ENCODE peak calls at places on chromosomes 16 and 17, in four cellular contexts. One of them, this sample, is unnamed.

GRCh38 chr17:76404256-76404655 is 19.8 kb downstream of the SPHK1 start:
- DNase-seq in A549: no peak
- DNase-seq in sigmoid colon: no peak
- DNase-seq in upper lobe of left lung: no peak
- DNase-seq in this sample: no peak

GRCh38 chr17:77217566-77217965 is 76.8 kb downstream of the SEC14L1 start:
- DNase-seq in A549: no peak
- DNase-seq in sigmoid colon: no peak
- DNase-seq in upper lobe of left lung: no peak
- DNase-seq in this sample: no peak

GRCh38 chr16:85334718-85335583 is 222.7 kb upstream of the CIBAR2 start:
- DNase-seq in A549: no peak
- DNase-seq in sigmoid colon: no peak
- DNase-seq in upper lobe of left lung: no peak
- DNase-seq in this sample: no peak

GRCh38 chr17:10121971-10122707 is 76.3 kb downstream of the GAS7 start:
- DNase-seq in A549: no peak
- DNase-seq in sigmoid colon: peak; percentile 60
- DNase-seq in upper lobe of left lung: no peak
- DNase-seq in this sample: no peak

GRCh38 chr17:34474706-34475105 is 104.7 kb upstream of the TMEM132E start:
- DNase-seq in A549: no peak
- DNase-seq in sigmoid colon: peak; percentile 34
- DNase-seq in upper lobe of left lung: no peak
- DNase-seq in this sample: no peak

GRCh38 chr17:3935140-3935542 is 18.9 kb upstream of the P2RX1 start:
- DNase-seq in A549: peak; percentile 87
- DNase-seq in sigmoid colon: no peak
- DNase-seq in upper lobe of left lung: peak; percentile 83
- DNase-seq in this sample: no peak

GRCh38 chr17:47057831-47058230 is 78.8 kb upstream of the RPRML start:
- DNase-seq in A549: no peak
- DNase-seq in sigmoid colon: no peak
- DNase-seq in upper lobe of left lung: no peak
- DNase-seq in this sample: no peak

GRCh38 chr17:81511800-81512559 is 619 bp downstream of the ACTG1 start:
- DNase-seq in A549: peak; percentile 64
- DNase-seq in sigmoid colon: peak; percentile 83
- DNase-seq in upper lobe of left lung: no peak
- DNase-seq in this sample: no peak

GRCh38 chr17:46733837-46734516 is 84.5 kb downstream of the WNT3 start:
- DNase-seq in A549: no peak
- DNase-seq in sigmoid colon: no peak
- DNase-seq in upper lobe of left lung: no peak
- DNase-seq in this sample: no peak

GRCh38 chr16:75048546-75048945 is 49.7 kb downstream of the ZNRF1 start:
- DNase-seq in A549: no peak
- DNase-seq in sigmoid colon: no peak
- DNase-seq in upper lobe of left lung: no peak
- DNase-seq in this sample: no peak

GRCh38 chr17:45584092-45585036 is 93.8 kb upstream of the PLEKHM1 start:
- DNase-seq in A549: peak; percentile 80
- DNase-seq in sigmoid colon: peak; percentile 77
- DNase-seq in upper lobe of left lung: peak; percentile 87
- DNase-seq in this sample: no peak

GRCh38 chr17:42453544-42453943 is 5.1 kb upstream of the ATP6V0A1 start:
- DNase-seq in A549: no peak
- DNase-seq in sigmoid colon: no peak
- DNase-seq in upper lobe of left lung: no peak
- DNase-seq in this sample: no peak

GRCh38 chr16:81927561-81928185 is 83.6 kb downstream of the SDR42E1 start:
- DNase-seq in A549: no peak
- DNase-seq in sigmoid colon: no peak
- DNase-seq in upper lobe of left lung: no peak
- DNase-seq in this sample: no peak

GRCh38 chr17:20206068-20206467 is 196.9 kb downstream of the SPECC1 start:
- DNase-seq in A549: peak; percentile 74
- DNase-seq in sigmoid colon: no peak
- DNase-seq in upper lobe of left lung: peak; percentile 62
- DNase-seq in this sample: no peak

GRCh38 chr17:17492085-17492484 is 4.1 kb downstream of the RASD1 start:
- DNase-seq in A549: no peak
- DNase-seq in sigmoid colon: peak; percentile 30
- DNase-seq in upper lobe of left lung: no peak
- DNase-seq in this sample: no peak

GRCh38 chr17:44775136-44775837 is 16.5 kb downstream of the ADAM11 start:
- DNase-seq in A549: peak; percentile 99
- DNase-seq in sigmoid colon: peak; percentile 99
- DNase-seq in upper lobe of left lung: peak; percentile 98
- DNase-seq in this sample: peak; percentile 88

GRCh38 chr17:12627776-12628491 is 37.8 kb upstream of the MYOCD start:
- DNase-seq in A549: peak; percentile 93
- DNase-seq in sigmoid colon: no peak
- DNase-seq in upper lobe of left lung: no peak
- DNase-seq in this sample: no peak

GRCh38 chr16:4180511-4180910 is 61.4 kb downstream of the SRL start:
- DNase-seq in A549: no peak
- DNase-seq in sigmoid colon: no peak
- DNase-seq in upper lobe of left lung: no peak
- DNase-seq in this sample: no peak

GRCh38 chr16:56072096-56072495 is 119.2 kb upstream of the GNAO1 start:
- DNase-seq in A549: no peak
- DNase-seq in sigmoid colon: no peak
- DNase-seq in upper lobe of left lung: no peak
- DNase-seq in this sample: no peak

GRCh38 chr16:79839450-79839849 is 238.9 kb upstream of the MAF start:
- DNase-seq in A549: no peak
- DNase-seq in sigmoid colon: no peak
- DNase-seq in upper lobe of left lung: no peak
- DNase-seq in this sample: no peak

GRCh38 chr17:6471531-6472465 is 27.5 kb downstream of the PIMREG start:
- DNase-seq in A549: peak; percentile 38
- DNase-seq in sigmoid colon: no peak
- DNase-seq in upper lobe of left lung: no peak
- DNase-seq in this sample: no peak

GRCh38 chr17:45031231-45032149 is 19.9 kb downstream of the DCAKD start:
- DNase-seq in A549: no peak
- DNase-seq in sigmoid colon: no peak
- DNase-seq in upper lobe of left lung: no peak
- DNase-seq in this sample: no peak

GRCh38 chr17:79615446-79615845 is 4.6 kb upstream of the RBFOX3 start:
- DNase-seq in A549: no peak
- DNase-seq in sigmoid colon: peak; percentile 14
- DNase-seq in upper lobe of left lung: no peak
- DNase-seq in this sample: no peak

GRCh38 chr17:8153957-8154607 is 1.9 kb upstream of the PER1 start:
- DNase-seq in A549: peak; percentile 99
- DNase-seq in sigmoid colon: peak; percentile 100
- DNase-seq in upper lobe of left lung: peak; percentile 99
- DNase-seq in this sample: peak; percentile 78

GRCh38 chr17:8155341-8156173 is 3.4 kb upstream of the PER1 start:
- DNase-seq in A549: no peak
- DNase-seq in sigmoid colon: peak; percentile 67
- DNase-seq in upper lobe of left lung: no peak
- DNase-seq in this sample: no peak

GRCh38 chr17:8152981-8153549 is 861 bp upstream of the PER1 start:
- DNase-seq in A549: no peak
- DNase-seq in sigmoid colon: peak; percentile 76
- DNase-seq in upper lobe of left lung: no peak
- DNase-seq in this sample: no peak

GRCh38 chr17:8153550-8153956 is 1.3 kb upstream of the PER1 start:
- DNase-seq in A549: peak; percentile 98
- DNase-seq in sigmoid colon: peak; percentile 94
- DNase-seq in upper lobe of left lung: peak; percentile 90
- DNase-seq in this sample: no peak

DNA sequence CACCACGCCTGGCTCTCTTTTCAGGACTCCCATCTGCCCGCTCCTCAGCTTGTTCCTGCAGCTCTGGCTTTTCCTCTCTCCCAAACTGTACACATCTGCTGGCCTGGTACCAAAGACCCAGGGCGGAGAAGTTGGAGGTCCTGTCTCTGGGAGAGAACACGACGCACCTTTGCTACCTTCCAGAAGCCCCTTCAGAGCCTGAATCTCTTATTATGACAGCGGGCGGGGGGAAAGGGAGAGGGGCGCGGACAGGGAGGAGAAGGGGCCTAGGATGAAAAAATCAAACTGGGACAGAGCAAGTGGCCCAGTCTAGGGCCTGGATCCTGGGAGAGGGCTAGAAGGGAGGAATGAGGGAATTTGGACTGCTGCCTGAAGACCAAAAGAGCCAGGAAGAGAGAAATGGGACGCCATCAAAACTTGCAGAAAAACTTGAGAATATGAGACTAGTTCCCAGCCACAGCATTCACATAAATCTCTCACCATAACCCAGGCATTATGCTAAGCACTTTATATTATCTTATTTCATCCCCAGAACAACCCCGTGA is 2.5 kb upstream of the PER1 start:
- DNase-seq in A549: no peak
- DNase-seq in sigmoid colon: no peak
- DNase-seq in upper lobe of left lung: no peak
- DNase-seq in this sample: no peak
- TF ChIP-seq POLR2A in A549: no peak
- TF ChIP-seq POLR2A in sigmoid colon: peak; percentile 47
- TF ChIP-seq POLR2A in upper lobe of left lung: no peak
- TF ChIP-seq POLR2A in this sample: no peak

GRCh38 chr16:11182381-11182780 is 73.6 kb downstream of the SOCS1 start:
- DNase-seq in A549: no peak
- DNase-seq in sigmoid colon: no peak
- DNase-seq in upper lobe of left lung: no peak
- DNase-seq in this sample: no peak
- H3K4me1 ChIP-seq in A549: no peaks in the 10 kb centered on the region
- H3K4me1 ChIP-seq in sigmoid colon: peaks cover 8% of the 10 kb centered on the region
- H3K4me1 ChIP-seq in upper lobe of left lung: peaks cover 11% of the 10 kb centered on the region
- H3K4me1 ChIP-seq in this sample: peaks cover 24% of the 10 kb centered on the region

DNA sequence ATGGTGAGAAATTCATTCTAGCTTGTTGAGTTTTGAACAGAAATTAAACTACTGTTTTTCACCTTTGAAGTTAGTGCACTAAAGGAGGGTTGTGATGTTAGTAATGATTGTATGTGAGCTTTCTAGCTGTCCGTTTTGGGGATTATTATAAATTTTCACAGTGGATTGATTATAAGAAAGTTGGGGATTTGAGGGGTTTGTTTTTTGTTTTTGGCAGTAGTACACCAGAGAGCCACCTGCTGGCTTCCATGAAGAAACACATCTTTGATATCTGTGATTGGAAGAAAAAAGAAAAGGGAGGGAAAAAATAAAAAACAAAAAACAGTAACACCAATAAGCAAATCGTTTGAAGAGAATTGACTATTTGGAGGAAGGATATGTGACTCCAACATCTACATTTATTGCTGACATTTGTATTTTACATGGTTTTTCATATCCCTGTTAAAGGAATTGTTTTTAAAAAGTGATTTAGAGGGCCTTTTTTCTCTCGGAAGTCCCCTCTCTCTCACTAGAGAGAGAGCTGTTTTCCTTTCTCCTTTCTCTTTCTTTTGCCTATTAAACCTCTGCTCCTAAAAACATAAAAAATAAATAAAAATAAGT is 1469.5 kb upstream of the GOT2 start:
- DNase-seq in A549: peak; percentile 22
- DNase-seq in sigmoid colon: no peak
- DNase-seq in upper lobe of left lung: no peak
- DNase-seq in this sample: no peak
- TF ChIP-seq CTCF in A549: peak; percentile 65
- TF ChIP-seq CTCF in sigmoid colon: no peak
- TF ChIP-seq CTCF in upper lobe of left lung: peak; percentile 19
- TF ChIP-seq CTCF in this sample: no peak

GRCh38 chr16:69745232-69745612 is 9.5 kb downstream of the NOB1 start:
- DNase-seq in A549: no peak
- DNase-seq in sigmoid colon: no peak
- DNase-seq in upper lobe of left lung: no peak
- DNase-seq in this sample: no peak
- TF ChIP-seq POLR2A in A549: no peak
- TF ChIP-seq POLR2A in sigmoid colon: no peak
- TF ChIP-seq POLR2A in upper lobe of left lung: no peak
- TF ChIP-seq POLR2A in this sample: no peak

GRCh38 chr17:49634487-49634865 is 43.4 kb downstream of the SPOP start:
- DNase-seq in A549: no peak
- DNase-seq in sigmoid colon: no peak
- DNase-seq in upper lobe of left lung: no peak
- DNase-seq in this sample: no peak

GRCh38 chr17:49631496-49631895 is 46.4 kb downstream of the SPOP start:
- DNase-seq in A549: no peak
- DNase-seq in sigmoid colon: no peak
- DNase-seq in upper lobe of left lung: no peak
- DNase-seq in this sample: no peak

GRCh38 chr17:49633762-49634486 is 44.0 kb downstream of the SPOP start:
- DNase-seq in A549: no peak
- DNase-seq in sigmoid colon: no peak
- DNase-seq in upper lobe of left lung: no peak
- DNase-seq in this sample: no peak

GRCh38 chr17:49632201-49632600 is 45.7 kb downstream of the SPOP start:
- DNase-seq in A549: no peak
- DNase-seq in sigmoid colon: no peak
- DNase-seq in upper lobe of left lung: no peak
- DNase-seq in this sample: no peak

DNA sequence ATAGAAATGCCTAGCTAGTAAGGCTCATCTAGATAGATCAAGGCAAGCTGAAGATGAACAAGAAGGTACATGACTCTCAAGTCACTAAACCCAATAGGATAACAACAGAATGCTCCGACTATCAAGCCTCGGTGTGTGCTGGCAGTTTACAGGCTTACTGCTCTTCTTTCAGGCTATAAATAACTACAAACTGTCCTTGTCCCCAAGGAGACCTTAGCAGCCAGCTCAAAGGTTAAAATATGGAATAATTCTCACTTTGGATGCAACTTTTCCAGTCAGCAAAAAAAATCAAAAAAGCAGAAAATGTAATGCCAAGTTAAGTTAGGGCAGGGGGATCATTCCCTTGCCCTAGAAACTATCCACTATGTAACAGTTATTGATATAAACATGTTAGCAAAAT is 44.6 kb downstream of the SPOP start:
- DNase-seq in A549: no peak
- DNase-seq in sigmoid colon: no peak
- DNase-seq in upper lobe of left lung: no peak
- DNase-seq in this sample: no peak
- H3K4me1 ChIP-seq in A549: peaks cover 20% of the 10 kb centered on the region
- H3K4me1 ChIP-seq in sigmoid colon: peaks cover 100% of the 10 kb centered on the region
- H3K4me1 ChIP-seq in upper lobe of left lung: peaks cover 73% of the 10 kb centered on the region
- H3K4me1 ChIP-seq in this sample: peaks cover 93% of the 10 kb centered on the region

This sample was measured in esophagus squamous epithelium.